ENCODE peak calls at places on chromosomes 16 and 17, in six cellular contexts. E is AG04450, Y is HepG2, U is colonic mucosa, M is GM23338, R is thoracic aorta. H is an unnamed sample.

GRCh38 chr16:75304521-75305363 is 53.3 kb upstream of the BCAR1 start:
- DNase-seq in M (no peak), Y (peak), R (peak), E (no peak), U (peak), H (peak)

GRCh38 chr17:1645207-1646171 is at the start of gene SCARF1:
- DNase-seq in R (no peak), U (no peak), E (no peak), Y (no peak), M (no peak), H (no peak)

GRCh38 chr16:1338119-1338730 is 4.8 kb downstream of the BAIAP3 start:
- DNase-seq in U (peak), Y (peak), M (peak), E (no peak), R (no peak), H (peak)

GRCh38 chr16:54342966-54343365 is 56.4 kb upstream of the IRX3 start:
- DNase-seq in E (no peak), Y (no peak), M (no peak), R (no peak), U (no peak), H (no peak)

GRCh38 chr17:10614536-10615155 is 42.5 kb downstream of the MYH3 start:
- DNase-seq in U (peak), M (peak), R (no peak), Y (peak), E (peak), H (peak)

GRCh38 chr16:53632526-53632925 is 71.1 kb downstream of the RPGRIP1L start:
- DNase-seq in Y (no peak), M (no peak), U (no peak), R (no peak), E (no peak), H (no peak)

GRCh38 chr17:30091771-30092170 is 24.8 kb upstream of the NSRP1 start:
- DNase-seq in E (no peak), U (no peak), Y (no peak), R (no peak), M (no peak), H (peak)

GRCh38 chr17:67606471-67606870 is 111.3 kb upstream of the NOL11 start:
- DNase-seq in E (no peak), Y (no peak), R (no peak), M (no peak), U (peak), H (peak)

GRCh38 chr16:13041180-13041579 is 139.8 kb downstream of the SHISA9 start:
- DNase-seq in E (no peak), U (no peak), M (no peak), R (no peak), Y (no peak), H (no peak)

GRCh38 chr16:11976850-11977205 is 294 bp downstream of the SNX29 start:
- DNase-seq in E (no peak), U (no peak), M (peak), R (no peak), Y (no peak), H (no peak)

GRCh38 chr16:31710880-31711279 is 162.7 kb upstream of the ZNF267 start:
- DNase-seq in Y (no peak), R (no peak), U (no peak), M (no peak), E (no peak), H (no peak)

GRCh38 chr17:57215317-57215716 is 41.0 kb upstream of the MSI2 start:
- DNase-seq in U (no peak), M (no peak), E (no peak), Y (no peak), R (no peak), H (peak)

GRCh38 chr16:69039333-69039941 is 66.0 kb upstream of the HAS3 start:
- DNase-seq in M (no peak), E (no peak), Y (peak), U (no peak), R (no peak), H (no peak)

GRCh38 chr16:880471-881171 is 80.1 kb upstream of the GNG13 start:
- DNase-seq in R (no peak), U (no peak), M (no peak), Y (no peak), E (no peak), H (no peak)

GRCh38 chr16:49366669-49367068 is 6.9 kb upstream of the C16orf78 start:
- DNase-seq in M (no peak), U (no peak), R (no peak), E (no peak), Y (no peak), H (no peak)

GRCh38 chr16:49362230-49362629 is 11.4 kb upstream of the C16orf78 start:
- DNase-seq in M (peak), E (no peak), U (no peak), R (no peak), Y (no peak), H (no peak)

GRCh38 chr16:49369638-49370219 is 3.9 kb upstream of the C16orf78 start:
- DNase-seq in Y (no peak), U (no peak), R (no peak), M (peak), E (no peak), H (no peak)

DNA sequence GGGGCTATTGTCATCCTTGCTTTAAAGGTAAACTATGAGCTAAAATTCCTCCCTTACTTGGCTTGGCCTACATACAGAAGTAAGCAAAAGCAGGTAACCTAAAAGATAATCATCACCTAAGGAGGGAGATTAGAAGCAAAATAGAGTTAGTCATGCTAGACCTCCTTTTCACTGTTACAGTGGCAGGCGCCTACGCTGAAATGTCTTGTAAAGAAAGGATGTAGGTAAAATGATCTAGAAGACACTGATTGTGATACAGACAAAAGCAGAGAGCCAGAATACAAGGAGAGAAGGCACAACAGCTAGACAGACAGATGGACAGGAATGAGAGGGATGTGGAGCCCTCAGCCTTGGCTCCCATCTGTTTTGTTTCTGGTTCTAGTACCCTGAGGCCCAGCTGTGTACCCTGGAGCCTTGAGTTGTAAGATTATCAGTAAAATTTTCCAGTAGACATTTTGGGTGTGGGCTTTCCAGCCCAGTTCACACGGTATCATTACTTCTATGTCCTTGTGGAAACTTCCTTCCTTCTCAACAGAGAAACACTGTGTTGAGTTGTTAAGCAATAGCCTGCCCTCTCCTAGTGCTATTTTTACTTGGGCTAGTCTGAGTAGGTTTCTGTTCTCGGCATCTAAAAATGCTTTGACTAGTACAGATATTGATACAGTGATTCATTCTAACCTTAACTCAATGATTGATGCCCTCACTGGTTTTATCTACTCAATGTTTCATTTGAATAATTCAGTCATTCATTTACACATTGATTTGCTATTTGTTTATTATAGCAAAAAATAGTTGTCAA is 7.7 kb upstream of the C16orf78 start:
- DNase-seq in U (no peak), R (no peak), Y (no peak), E (no peak), M (no peak), H (no peak)
- H3K4me3 ChIP-seq in U (no peak), R (no peak), Y (no peak), E (no peak), M (no peak), H (no peak)

GRCh38 chr17:48587276-48588073 is 2.6 kb downstream of the HOXB3 start:
- DNase-seq in M (no peak), U (no peak), Y (no peak), E (no peak), R (no peak), H (no peak)

GRCh38 chr17:48583708-48584582 is 5.8 kb upstream of the HOXB4 start:
- DNase-seq in Y (no peak), U (no peak), R (no peak), E (no peak), M (no peak), H (no peak)

GRCh38 chr17:48588519-48588918 is 1.5 kb downstream of the HOXB3 start:
- DNase-seq in Y (no peak), E (no peak), M (no peak), U (no peak), R (no peak), H (no peak)

GRCh38 chr17:48588074-48588415 is 2.0 kb downstream of the HOXB3 start:
- DNase-seq in U (no peak), Y (no peak), R (no peak), M (no peak), E (no peak), H (no peak)

GRCh38 chr17:48586355-48586924 is 3.6 kb downstream of the HOXB3 start:
- DNase-seq in R (no peak), M (no peak), U (no peak), Y (no peak), E (no peak), H (no peak)
- H3K4me3 ChIP-seq in R (peak), M (peak), U (peak), Y (no peak), E (peak), H (no peak)

GRCh38 chr17:35889241-35889640 is 9.1 kb upstream of the CCL5 start:
- DNase-seq in M (no peak), E (no peak), U (no peak), R (no peak), Y (no peak), H (no peak)

GRCh38 chr17:35892091-35892637 is 12.0 kb upstream of the CCL5 start:
- DNase-seq in R (no peak), Y (no peak), U (no peak), M (peak), E (no peak), H (peak)

GRCh38 chr17:35889818-35890773 is 9.9 kb upstream of the CCL5 start:
- DNase-seq in U (no peak), E (no peak), M (peak), Y (no peak), R (no peak), H (peak)

GRCh38 chr17:35891273-35891672 is 11.1 kb upstream of the CCL5 start:
- DNase-seq in Y (no peak), R (no peak), E (no peak), M (no peak), U (no peak), H (no peak)

DNA sequence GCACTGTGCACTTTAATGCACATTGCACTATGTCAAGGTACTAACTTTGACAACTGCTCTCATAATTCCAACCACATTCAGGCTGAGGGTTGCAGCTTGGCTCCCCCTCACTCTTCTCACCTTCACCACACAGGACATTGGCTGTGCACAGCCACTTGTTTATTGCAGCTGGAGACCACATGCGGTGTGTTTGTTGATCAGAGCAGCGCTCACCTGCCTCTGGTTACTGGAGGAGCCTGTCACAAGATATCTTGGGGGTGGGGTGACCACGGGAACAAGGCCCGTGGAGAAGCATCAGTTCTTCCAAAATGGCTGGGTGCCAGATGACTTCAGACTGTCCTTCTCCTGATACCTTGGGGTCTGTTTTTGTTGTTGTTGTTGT is 10.6 kb upstream of the CCL5 start:
- DNase-seq in Y (no peak), E (no peak), M (peak), U (peak), R (no peak), H (no peak)
- H3K4me3 ChIP-seq in Y (no peak), E (no peak), M (no peak), U (no peak), R (no peak), H (no peak)

DNA sequence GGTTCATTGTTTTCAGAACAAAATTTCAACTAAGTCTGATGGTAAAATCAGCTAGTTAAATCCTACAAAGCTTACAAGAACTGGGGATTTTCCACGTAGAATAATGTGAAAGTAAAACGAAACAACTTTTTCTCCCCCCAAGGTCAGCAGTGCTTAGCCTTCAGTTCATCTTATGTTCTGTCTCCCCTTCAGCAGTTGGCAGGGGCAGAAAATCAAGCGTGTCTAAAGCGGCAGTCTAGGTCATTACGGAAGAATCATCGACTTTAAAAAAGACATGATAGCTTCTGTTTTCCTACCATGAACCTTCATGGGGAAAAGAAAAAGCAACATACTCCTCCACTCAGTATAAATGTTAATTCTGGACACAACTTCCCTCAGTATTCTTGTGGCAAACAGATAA is 50.7 kb downstream of the GNA13 start:
- DNase-seq in U (no peak), E (no peak), R (no peak), M (no peak), Y (no peak), H (no peak)
- H3K4me3 ChIP-seq in U (no peak), E (no peak), R (no peak), M (no peak), Y (no peak), H (no peak)

GRCh38 chr16:5015887-5016286 is 17.8 kb downstream of the NAGPA start:
- DNase-seq in R (no peak), U (no peak), E (no peak), Y (no peak), M (no peak), H (no peak)
- H3K4me3 ChIP-seq in R (no peak), U (no peak), E (no peak), Y (no peak), M (no peak), H (no peak)

GRCh38 chr16:72197556-72197955 is 25.6 kb upstream of the PMFBP1 start:
- DNase-seq in R (no peak), Y (no peak), U (no peak), M (no peak), E (no peak), H (no peak)
- H3K4me3 ChIP-seq in R (no peak), Y (no peak), U (no peak), M (no peak), E (no peak), H (no peak)

DNA sequence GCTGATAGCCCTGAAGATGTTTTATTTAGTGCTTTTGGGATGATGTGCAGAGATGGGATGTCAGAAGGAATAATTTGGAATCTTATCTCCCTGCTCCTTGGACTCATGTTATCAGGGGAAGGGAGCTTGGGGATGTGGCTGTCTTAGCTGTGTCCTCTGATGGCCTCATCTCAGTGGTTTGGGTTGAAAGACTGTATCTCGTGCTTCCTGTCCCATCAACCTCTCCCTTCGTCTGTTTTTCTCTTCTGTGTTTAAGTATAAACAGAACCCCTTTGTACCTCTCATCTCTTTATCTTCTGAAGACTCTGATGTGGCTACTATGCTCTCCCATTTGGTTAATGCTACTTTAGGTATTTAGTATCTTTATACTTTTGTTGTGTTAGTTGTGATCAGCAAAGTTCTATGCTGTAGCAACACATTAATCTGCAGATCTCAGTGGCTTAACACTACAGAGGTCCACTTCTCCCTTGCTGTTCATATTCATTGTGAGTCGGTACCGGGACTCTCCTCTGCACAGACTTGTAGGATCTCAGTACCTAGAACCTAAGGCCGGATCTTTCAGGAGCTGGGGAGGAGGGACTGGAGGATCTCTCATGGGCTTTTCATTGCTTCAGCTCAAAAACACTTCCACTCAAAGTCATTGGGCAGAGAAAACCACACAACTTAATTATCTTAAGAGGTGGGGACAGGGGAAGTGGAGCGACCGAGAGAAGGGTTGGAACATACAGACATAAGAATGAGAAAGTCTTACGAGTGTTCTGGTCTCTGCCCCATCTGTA is 28.8 kb downstream of the PRKCA start:
- DNase-seq in Y (no peak), U (no peak), E (no peak), R (no peak), M (no peak), H (no peak)
- H3K4me3 ChIP-seq in Y (no peak), U (no peak), E (no peak), R (no peak), M (no peak), H (no peak)

DNA sequence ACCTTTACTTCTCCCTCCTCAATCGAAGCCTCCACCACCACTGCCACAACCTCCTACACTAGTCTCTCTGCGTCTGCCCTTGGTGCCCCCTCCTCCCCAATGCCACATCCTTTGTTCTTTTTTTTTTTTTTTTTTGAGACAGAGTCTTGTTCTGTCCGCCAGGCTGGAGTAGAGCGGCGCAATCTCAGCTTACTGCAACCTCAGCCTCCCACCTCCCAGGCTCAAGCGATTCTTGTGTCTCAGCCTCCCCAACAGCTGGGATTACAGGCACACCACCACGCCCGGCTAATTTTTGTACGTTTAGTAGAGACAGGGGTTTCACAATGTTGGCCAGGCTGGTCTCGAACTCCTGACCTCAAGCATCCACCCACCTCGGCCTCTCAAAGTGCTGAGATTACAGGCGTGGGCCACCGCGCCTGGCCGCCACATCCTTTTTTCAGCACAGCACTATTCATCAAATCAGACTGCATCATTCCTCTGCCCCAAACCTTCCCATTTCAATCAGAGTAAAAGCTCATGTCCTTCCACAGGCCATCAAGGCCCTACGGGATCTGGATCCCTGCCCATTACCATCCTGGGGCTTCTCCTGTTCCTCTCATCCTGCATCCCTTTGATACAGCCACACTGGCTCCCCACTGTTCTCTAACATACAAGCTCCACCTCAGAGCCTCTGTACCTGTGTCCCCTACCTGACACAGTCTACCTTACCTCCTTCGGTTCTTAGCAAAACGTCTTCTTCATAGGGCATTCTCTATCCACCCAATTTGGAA is 2.0 kb downstream of the KLHL11 start:
- DNase-seq in M (peak), Y (no peak), E (no peak), U (no peak), R (no peak), H (no peak)
- H3K4me3 ChIP-seq in M (peak), Y (peak), E (peak), U (no peak), R (peak), H (no peak)

DNA sequence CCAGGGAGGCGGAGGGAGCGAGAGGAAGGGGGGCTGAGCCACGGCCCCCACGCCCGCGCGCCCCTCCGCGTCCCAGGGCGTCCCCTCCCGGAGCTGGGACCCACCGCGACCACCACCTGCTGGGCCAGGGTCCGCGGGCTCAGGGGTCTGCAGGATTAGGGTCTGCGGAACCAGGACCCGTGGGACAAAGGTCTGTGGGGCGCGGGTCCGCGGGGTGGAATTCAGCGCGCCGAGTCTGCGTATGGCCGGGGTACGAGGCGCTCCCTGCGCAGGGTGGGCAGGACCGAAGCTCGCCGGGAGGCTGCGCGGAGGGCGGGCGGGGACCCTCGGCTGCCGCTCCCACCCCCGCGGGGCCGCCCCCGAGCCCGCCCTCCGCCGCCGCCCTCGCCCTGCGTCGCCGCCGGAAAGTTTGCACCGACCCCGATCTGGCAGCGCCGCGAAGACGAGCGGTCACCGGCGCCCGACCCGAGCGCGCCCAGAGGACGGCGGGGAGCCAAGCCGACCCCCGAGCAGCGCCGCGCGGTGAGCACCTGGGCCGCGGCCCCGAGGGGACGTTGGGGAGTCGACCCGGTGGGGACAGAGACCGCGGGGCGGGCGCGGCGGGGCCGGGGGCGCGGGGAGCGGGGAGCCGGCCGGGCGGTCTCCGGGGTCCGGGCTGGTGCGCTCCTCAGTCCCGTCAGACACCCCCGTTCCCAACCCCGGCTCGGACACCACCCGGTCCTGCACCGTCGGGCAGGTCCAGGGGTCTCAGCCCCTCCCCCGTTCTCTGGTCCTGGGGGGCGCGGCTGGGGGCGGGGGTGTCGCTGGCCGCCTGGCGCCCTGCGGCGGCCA is at the start of gene GCGR:
- DNase-seq in U (no peak), R (no peak), M (peak), Y (no peak), E (no peak), H (peak)
- H3K4me3 ChIP-seq in U (no peak), R (peak), M (peak), Y (peak), E (no peak), H (peak)